ENCODE peak calls at places on chromosomes 6 and 20, in six cellular contexts. C, G, Z, I, S and V are unnamed samples.

GRCh38 chr6:85464260-85464644 is 14.4 kb downstream of the NT5E start:
- DNase-seq in C (no peak), G (peak), Z (no peak), I (no peak), S (no peak), V (no peak)

GRCh38 chr6:69580696-69581095 is 216.1 kb downstream of the LMBRD1 start:
- DNase-seq in C (no peak), G (no peak), Z (no peak), I (no peak), S (no peak), V (no peak)

GRCh38 chr20:44481719-44482416 is 6.2 kb downstream of the TTPAL start:
- DNase-seq in C (no peak), G (no peak), Z (peak), I (no peak), S (no peak), V (no peak)

GRCh38 chr6:161257778-161258457 is 15.9 kb downstream of the AGPAT4 start:
- DNase-seq in C (no peak), G (peak), Z (no peak), I (no peak), S (no peak), V (no peak)

GRCh38 chr6:69421986-69422385 is 374.8 kb downstream of the LMBRD1 start:
- DNase-seq in C (no peak), G (no peak), Z (no peak), I (no peak), S (no peak), V (no peak)

GRCh38 chr6:3841711-3842565 is 7.2 kb upstream of the FAM50B start:
- DNase-seq in C (peak), G (peak), Z (no peak), I (no peak), S (no peak), V (peak)

GRCh38 chr6:131638013-131638412 is 911 bp downstream of the ENPP3 start:
- DNase-seq in C (no peak), G (no peak), Z (no peak), I (no peak), S (peak), V (no peak)

GRCh38 chr6:41360314-41360685 is 24.9 kb downstream of the NCR2 start:
- DNase-seq in C (no peak), G (no peak), Z (no peak), I (no peak), S (no peak), V (no peak)

GRCh38 chr6:21953831-21954801 is 342.7 kb downstream of the PRL start:
- DNase-seq in C (peak), G (no peak), Z (no peak), I (peak), S (peak), V (no peak)

GRCh38 chr6:7758456-7758855 is 32.6 kb downstream of the BMP6 start:
- DNase-seq in C (no peak), G (no peak), Z (no peak), I (no peak), S (no peak), V (no peak)

GRCh38 chr6:32940656-32941411 is at the start of gene HLA-DMB:
- DNase-seq in C (peak), G (peak), Z (no peak), I (peak), S (peak), V (no peak)

GRCh38 chr6:111555041-111555440 is 50.6 kb downstream of the TRAF3IP2 start:
- DNase-seq in C (no peak), G (no peak), Z (no peak), I (no peak), S (no peak), V (no peak)

GRCh38 chr6:82680192-82680591 is 316.6 kb downstream of the TPBG start:
- DNase-seq in C (no peak), G (no peak), Z (no peak), I (no peak), S (no peak), V (no peak)

GRCh38 chr6:107557698-107558097 is 67.8 kb downstream of the SOBP start:
- DNase-seq in C (no peak), G (no peak), Z (no peak), I (no peak), S (no peak), V (no peak)

GRCh38 chr20:7893019-7893730 is 47.1 kb downstream of the HAO1 start:
- DNase-seq in C (no peak), G (no peak), Z (no peak), I (no peak), S (no peak), V (no peak)

GRCh38 chr20:6975326-6975725 is 207.8 kb downstream of the BMP2 start:
- DNase-seq in C (no peak), G (no peak), Z (no peak), I (no peak), S (no peak), V (no peak)

GRCh38 chr6:122400121-122400450 is 634 bp downstream of the HSF2 start:
- DNase-seq in C (peak), G (no peak), Z (no peak), I (no peak), S (no peak), V (no peak)

GRCh38 chr6:85078071-85078470 is 313.7 kb upstream of the TBX18 start:
- DNase-seq in C (peak), G (peak), Z (no peak), I (no peak), S (peak), V (no peak)

GRCh38 chr6:1347187-1347560 is 35.3 kb downstream of the FOXQ1 start:
- DNase-seq in C (no peak), G (no peak), Z (no peak), I (no peak), S (no peak), V (no peak)

GRCh38 chr6:22921831-22922230 is 352.5 kb downstream of the HDGFL1 start:
- DNase-seq in C (no peak), G (no peak), Z (no peak), I (no peak), S (no peak), V (no peak)

GRCh38 chr6:16182428-16182827 is 53.5 kb downstream of the MYLIP start:
- DNase-seq in C (no peak), G (no peak), Z (no peak), I (no peak), S (no peak), V (no peak)

GRCh38 chr6:136887899-136888298 is 34.2 kb upstream of the SLC35D3 start:
- DNase-seq in C (peak), G (no peak), Z (no peak), I (no peak), S (no peak), V (no peak)

GRCh38 chr6:38570750-38571149 is 69.0 kb downstream of the BTBD9 start:
- DNase-seq in C (no peak), G (peak), Z (no peak), I (no peak), S (no peak), V (no peak)

GRCh38 chr6:3510178-3510577 is 53.3 kb upstream of the SLC22A23 start:
- DNase-seq in C (no peak), G (no peak), Z (no peak), I (no peak), S (no peak), V (no peak)

GRCh38 chr6:35360349-35361138 is 18.2 kb downstream of the PPARD start:
- DNase-seq in C (peak), G (peak), Z (no peak), I (peak), S (no peak), V (peak)

GRCh38 chr6:165766026-165766425 is 103.0 kb upstream of the PDE10A start:
- DNase-seq in C (no peak), G (no peak), Z (no peak), I (no peak), S (no peak), V (no peak)

GRCh38 chr6:87558446-87558845 is 31.3 kb downstream of the RARS2 start:
- DNase-seq in C (no peak), G (no peak), Z (no peak), I (no peak), S (no peak), V (no peak)

GRCh38 chr6:18034798-18035202 is 47.4 kb upstream of the KIF13A start:
- DNase-seq in C (peak), G (peak), Z (no peak), I (no peak), S (peak), V (peak)

DNA sequence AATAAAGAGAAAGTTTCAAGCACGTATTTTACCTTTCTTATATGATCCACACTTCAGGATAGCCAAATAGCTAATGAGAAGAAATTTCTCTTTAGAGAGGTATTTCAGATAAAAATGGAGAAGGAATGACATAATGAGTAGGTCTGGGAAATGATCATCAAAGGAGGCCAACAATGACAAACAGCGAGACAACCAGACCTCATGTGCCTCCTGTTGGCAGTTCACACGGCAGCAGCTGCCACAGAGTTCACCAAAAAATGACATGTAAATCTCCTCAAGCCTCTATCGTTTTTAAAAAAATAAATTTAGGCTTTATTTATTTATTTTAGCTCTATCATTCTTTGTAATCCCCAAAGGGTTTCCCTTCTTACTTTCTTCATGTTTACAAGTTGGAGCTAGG is 47.7 kb downstream of the SLC2A12 start:
- DNase-seq in C (no peak), G (no peak), Z (no peak), I (no peak), S (no peak), V (no peak)
- H3K27ac ChIP-seq in C (no peak), G (no peak), Z (no peak), I (no peak), S (no peak), V (no peak)

DNA sequence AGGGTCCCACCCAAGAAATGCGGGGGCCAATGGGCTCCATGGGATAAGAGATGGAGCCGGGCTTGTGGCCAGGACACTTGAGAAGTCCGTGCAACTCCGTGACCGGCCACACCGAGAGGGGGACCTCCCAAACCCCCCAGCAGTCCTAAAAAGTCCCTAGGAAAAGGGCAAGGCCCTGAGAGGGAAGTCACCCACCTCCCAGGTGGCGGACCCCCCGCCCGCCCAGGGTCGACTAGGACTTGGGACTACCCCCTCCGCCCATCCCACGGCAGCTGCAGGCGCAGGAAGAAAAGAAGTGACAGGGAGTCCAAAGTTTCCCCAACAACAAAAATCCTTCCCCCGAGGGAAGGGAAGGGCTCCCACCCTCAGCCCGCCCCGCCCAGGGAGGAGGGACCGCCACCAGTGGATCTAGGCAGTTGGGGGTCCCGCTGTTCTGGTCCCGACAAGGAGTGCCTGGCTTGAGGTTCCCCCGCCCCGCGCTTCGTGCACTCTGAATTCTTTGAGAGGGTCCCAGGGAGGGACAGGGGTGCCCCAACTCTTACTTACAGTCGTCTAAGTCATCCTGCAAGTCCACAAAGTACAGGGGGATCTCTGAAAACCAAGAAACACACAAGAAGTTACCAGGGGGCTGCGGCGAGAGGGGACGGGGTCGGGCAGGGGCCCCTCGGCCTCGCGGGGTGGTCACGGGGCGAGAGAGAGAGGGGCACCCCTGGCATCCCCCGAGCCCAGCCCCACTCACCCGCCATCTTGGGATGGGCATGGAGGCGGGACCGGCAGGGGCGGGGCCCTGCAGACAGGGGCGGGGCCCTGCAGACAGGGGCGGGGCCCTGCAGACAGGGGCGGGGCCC is 611 bp upstream of the RAB22A start:
- DNase-seq in C (no peak), G (peak), Z (peak), I (no peak), S (peak), V (peak)
- TF ChIP-seq POLR2A in C (no peak), G (peak), Z (no peak), I (peak), S (peak), V (no peak)

GRCh38 chr20:16028923-16029322 is 544.3 kb downstream of the KIF16B start:
- DNase-seq in C (no peak), G (no peak), Z (no peak), I (no peak), S (no peak), V (no peak)

GRCh38 chr20:16027710-16028109 is 545.5 kb downstream of the KIF16B start:
- DNase-seq in C (no peak), G (no peak), Z (no peak), I (no peak), S (no peak), V (no peak)

GRCh38 chr20:16030253-16030652 is 543.0 kb downstream of the KIF16B start:
- DNase-seq in C (no peak), G (no peak), Z (no peak), I (no peak), S (no peak), V (no peak)

GRCh38 chr20:16020971-16021370 is 552.3 kb downstream of the KIF16B start:
- DNase-seq in C (no peak), G (peak), Z (no peak), I (no peak), S (no peak), V (no peak)

GRCh38 chr20:16025084-16025483 is 548.2 kb downstream of the KIF16B start:
- DNase-seq in C (no peak), G (no peak), Z (no peak), I (no peak), S (no peak), V (no peak)
- H3K27ac ChIP-seq in C (no peak), G (no peak), Z (no peak), I (no peak), S (no peak), V (no peak)

DNA sequence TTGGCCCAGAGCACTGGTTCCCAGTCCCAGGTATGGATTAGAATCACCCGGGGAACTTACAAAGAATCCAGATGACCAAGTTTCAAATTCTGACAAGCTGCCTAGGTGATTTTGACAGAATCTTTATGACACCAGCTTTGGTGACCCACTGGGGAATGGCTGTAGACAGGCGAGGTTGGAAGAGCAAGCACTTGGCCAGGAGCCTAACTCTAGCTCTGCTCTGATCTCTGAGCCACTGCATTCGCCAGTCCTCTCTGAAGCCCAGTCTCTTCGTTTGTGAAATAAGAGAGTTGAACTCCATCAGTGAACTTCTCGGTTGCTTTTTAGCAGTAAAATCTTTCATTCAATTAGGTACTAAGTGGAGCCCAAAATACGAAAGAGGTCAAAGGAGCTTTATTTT is 161.2 kb downstream of the VEGFA start:
- DNase-seq in C (no peak), G (no peak), Z (no peak), I (no peak), S (no peak), V (no peak)
- TF ChIP-seq POLR2A in C (no peak), G (no peak), Z (no peak), I (no peak), S (no peak), V (no peak)

GRCh38 chr20:32455901-32456701 is 98.0 kb downstream of the ASXL1 start:
- DNase-seq in C (no peak), G (no peak), Z (no peak), I (no peak), S (no peak), V (peak)

GRCh38 chr20:32456869-32457421 is 98.8 kb downstream of the ASXL1 start:
- DNase-seq in C (no peak), G (peak), Z (no peak), I (peak), S (no peak), V (no peak)

GRCh38 chr20:32458837-32459220 is 100.7 kb downstream of the ASXL1 start:
- DNase-seq in C (no peak), G (no peak), Z (no peak), I (peak), S (no peak), V (no peak)

GRCh38 chr20:32458061-32458836 is 100.1 kb downstream of the ASXL1 start:
- DNase-seq in C (no peak), G (no peak), Z (no peak), I (peak), S (no peak), V (no peak)

GRCh38 chr20:32457476-32457986 is 99.4 kb downstream of the ASXL1 start:
- DNase-seq in C (no peak), G (peak), Z (no peak), I (peak), S (no peak), V (peak)
- H3K27ac ChIP-seq in C (no peak), G (peak), Z (no peak), I (peak), S (no peak), V (no peak)

GRCh38 chr6:148450866-148451265 is 108.2 kb downstream of the SASH1 start:
- DNase-seq in C (no peak), G (no peak), Z (no peak), I (no peak), S (no peak), V (no peak)

GRCh38 chr6:148453906-148454305 is 111.3 kb downstream of the SASH1 start:
- DNase-seq in C (peak), G (no peak), Z (no peak), I (no peak), S (no peak), V (no peak)

GRCh38 chr6:148452921-148453320 is 110.3 kb downstream of the SASH1 start:
- DNase-seq in C (no peak), G (no peak), Z (no peak), I (no peak), S (no peak), V (no peak)

GRCh38 chr6:148448371-148449010 is 105.9 kb downstream of the SASH1 start:
- DNase-seq in C (no peak), G (no peak), Z (no peak), I (no peak), S (no peak), V (no peak)

GRCh38 chr6:148451690-148452089 is 109.1 kb downstream of the SASH1 start:
- DNase-seq in C (no peak), G (no peak), Z (no peak), I (no peak), S (no peak), V (no peak)
- TF ChIP-seq POLR2A in C (no peak), G (no peak), Z (no peak), I (no peak), S (no peak), V (no peak)

DNA sequence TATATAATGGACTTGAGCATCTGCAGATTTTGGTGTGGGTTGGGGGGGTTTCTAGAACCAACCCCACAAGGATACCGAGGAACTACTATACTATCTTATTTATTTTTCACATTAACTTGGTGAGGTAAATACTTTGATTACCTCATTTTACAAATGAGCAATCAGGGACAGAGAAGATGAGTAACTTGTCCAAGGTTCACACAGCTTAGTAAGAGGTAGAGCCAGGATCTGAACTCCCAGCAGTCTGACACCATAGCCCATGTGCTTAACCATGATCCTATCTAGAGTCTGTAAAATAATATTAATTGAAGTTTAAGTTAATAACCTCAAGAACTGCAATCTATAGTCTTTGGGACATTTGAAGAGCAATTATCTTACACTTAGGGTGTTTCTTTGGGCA is 28.6 kb downstream of the DHX35 start:
- DNase-seq in C (no peak), G (no peak), Z (no peak), I (no peak), S (no peak), V (no peak)
- H3K27ac ChIP-seq in C (no peak), G (no peak), Z (no peak), I (no peak), S (no peak), V (no peak)